ENCODE peak calls at places on chromosomes 6 and 20, in seven cellular contexts. U, R, B, G, K, M and J are unnamed samples.

GRCh38 chr6:44676826-44677433 is 289.4 kb downstream of the CDC5L start:
- DNase-seq in U (no peak), M (no peak), G (no peak), R (no peak), B (no peak), K (no peak), J (no peak)

GRCh38 chr6:38021029-38021428 is 201.5 kb downstream of the ZFAND3 start:
- DNase-seq in K (no peak), B (no peak), G (no peak), M (no peak), R (no peak), U (no peak), J (no peak)

GRCh38 chr6:87161299-87161698 is 5.9 kb downstream of the ZNF292 start:
- DNase-seq in M (no peak), K (no peak), G (no peak), U (no peak), B (no peak), R (no peak), J (no peak)

GRCh38 chr20:17262786-17263185 is 35.9 kb downstream of the PCSK2 start:
- DNase-seq in G (no peak), K (no peak), B (no peak), U (no peak), M (no peak), R (no peak), J (no peak)

GRCh38 chr6:132614554-132614953 is 9.5 kb downstream of the TAAR2 start:
- DNase-seq in K (no peak), G (no peak), R (no peak), B (no peak), U (no peak), M (no peak), J (no peak)

GRCh38 chr6:36283608-36284007 is 13.7 kb downstream of the PNPLA1 start:
- DNase-seq in R (no peak), B (no peak), U (no peak), G (no peak), K (no peak), M (no peak), J (no peak)

GRCh38 chr6:169960003-169960344 is 208.6 kb downstream of the ERMARD start:
- DNase-seq in R (no peak), G (no peak), U (no peak), M (no peak), K (no peak), B (no peak), J (no peak)

GRCh38 chr6:11810039-11810541 is 31.5 kb upstream of the ADTRP start:
- DNase-seq in M (peak), B (no peak), U (no peak), R (peak), G (no peak), K (no peak), J (peak)

GRCh38 chr6:88922775-88923548 is 40.5 kb downstream of the RNGTT start:
- DNase-seq in B (no peak), G (no peak), R (no peak), K (no peak), U (no peak), M (no peak), J (no peak)

GRCh38 chr6:20393297-20393696 is 8.4 kb upstream of the E2F3 start:
- DNase-seq in R (no peak), K (no peak), M (no peak), G (no peak), B (no peak), U (no peak), J (no peak)